ENCODE peak calls at places on chromosomes 2 and 18, in seven cellular contexts. W, A, I, E, Q, T and H are unnamed samples.

GRCh38 chr2:232598293-232598692 is 35.1 kb upstream of the EFHD1 start:
- DNase-seq in T (no peak), E (no peak), Q (no peak), A (no peak), W (no peak), I (no peak), H (no peak)

GRCh38 chr18:12552884-12553242 is 105.0 kb downstream of the SPIRE1 start:
- DNase-seq in I (no peak), Q (no peak), E (no peak), T (no peak), A (no peak), W (no peak), H (no peak)

GRCh38 chr2:168401048-168401556 is 55.0 kb upstream of the CERS6 start:
- DNase-seq in A (no peak), I (no peak), T (no peak), E (no peak), Q (no peak), W (no peak), H (no peak)

GRCh38 chr18:36200354-36200771 is 13.1 kb downstream of the MOCOS start:
- DNase-seq in I (no peak), W (peak), A (no peak), T (no peak), Q (no peak), E (no peak), H (no peak)

GRCh38 chr2:152505495-152505906 is 170.5 kb downstream of the FMNL2 start:
- DNase-seq in A (no peak), W (no peak), I (peak), T (no peak), E (peak), Q (peak), H (peak)

GRCh38 chr18:34224423-34225217 is at the start of gene NOL4:
- DNase-seq in T (no peak), W (peak), A (no peak), Q (no peak), E (no peak), I (peak), H (peak)

GRCh38 chr18:57269756-57270534 is 82.4 kb upstream of the ST8SIA3 start:
- DNase-seq in T (no peak), A (no peak), W (no peak), Q (no peak), I (no peak), E (no peak), H (no peak)

GRCh38 chr2:221716434-221717303 is 144.6 kb upstream of the EPHA4 start:
- DNase-seq in A (no peak), I (peak), Q (no peak), W (peak), T (no peak), E (no peak), H (no peak)

GRCh38 chr18:111292-112014 is 46.9 kb upstream of the USP14 start:
- DNase-seq in Q (no peak), E (peak), T (peak), W (peak), A (peak), I (peak), H (peak)

GRCh38 chr2:47079515-47080412 is 75.3 kb downstream of the STPG4 start:
- DNase-seq in A (no peak), T (no peak), E (no peak), Q (no peak), I (peak), W (no peak), H (no peak)

GRCh38 chr18:55790296-55790695 is 202.3 kb upstream of the TCF4 start:
- DNase-seq in W (peak), Q (peak), A (no peak), I (peak), T (no peak), E (no peak), H (peak)

GRCh38 chr2:15764683-15765011 is 173.0 kb downstream of the DDX1 start:
- DNase-seq in T (no peak), W (no peak), Q (no peak), I (no peak), A (no peak), E (no peak), H (no peak)

GRCh38 chr2:9757430-9758287 is 85.6 kb upstream of the TAF1B start:
- DNase-seq in I (peak), T (no peak), E (peak), W (peak), Q (no peak), A (no peak), H (peak)

GRCh38 chr2:2662037-2662846 is 331.2 kb upstream of the MYT1L start:
- DNase-seq in A (no peak), Q (no peak), E (peak), I (peak), W (no peak), T (no peak), H (no peak)

GRCh38 chr2:235283246-235283645 is 210.6 kb upstream of the AGAP1 start:
- DNase-seq in W (no peak), T (no peak), I (peak), Q (no peak), A (no peak), E (no peak), H (peak)

GRCh38 chr2:30373881-30374302 is 73.2 kb upstream of the LCLAT1 start:
- DNase-seq in W (no peak), T (no peak), I (peak), A (no peak), Q (peak), E (no peak), H (no peak)

GRCh38 chr2:42171396-42171971 is 2.3 kb downstream of the EML4 start:
- DNase-seq in T (no peak), E (no peak), Q (no peak), A (no peak), W (no peak), I (no peak), H (no peak)

GRCh38 chr18:62839874-62840713 is 124.8 kb downstream of the PHLPP1 start:
- DNase-seq in Q (no peak), T (no peak), W (no peak), E (no peak), A (no peak), I (peak), H (no peak)

GRCh38 chr2:220966636-220967035 is 605.5 kb downstream of the EPHA4 start:
- DNase-seq in E (no peak), T (no peak), Q (peak), A (no peak), I (peak), W (no peak), H (no peak)

GRCh38 chr2:227460079-227460485 is 11.9 kb upstream of the AGFG1 start:
- DNase-seq in A (no peak), E (no peak), T (peak), Q (peak), W (no peak), I (peak), H (no peak)

GRCh38 chr2:60053791-60054190 is 499.7 kb downstream of the BCL11A start:
- DNase-seq in A (no peak), T (no peak), Q (no peak), I (no peak), E (no peak), W (no peak), H (no peak)

GRCh38 chr2:50957880-50958279 is 74.1 kb downstream of the NRXN1 start:
- DNase-seq in T (no peak), I (no peak), Q (no peak), E (no peak), A (no peak), W (no peak), H (no peak)

GRCh38 chr2:241797441-241798080 is 11.4 kb upstream of the NEU4 start:
- DNase-seq in E (peak), Q (no peak), A (peak), T (no peak), W (no peak), I (no peak), H (no peak)

GRCh38 chr2:29892576-29892975 is 28.8 kb downstream of the ALK start:
- DNase-seq in E (no peak), I (peak), Q (no peak), T (no peak), A (no peak), W (no peak), H (no peak)

GRCh38 chr2:37652199-37652640 is 19.2 kb downstream of the CDC42EP3 start:
- DNase-seq in Q (peak), I (peak), A (peak), T (no peak), E (no peak), W (no peak), H (peak)

GRCh38 chr2:9751831-9752230 is 91.4 kb upstream of the TAF1B start:
- DNase-seq in Q (no peak), T (no peak), E (no peak), I (no peak), W (no peak), A (no peak), H (no peak)

GRCh38 chr2:88307817-88308216 is 137.7 kb downstream of the THNSL2 start:
- DNase-seq in I (peak), T (no peak), E (no peak), A (no peak), W (peak), Q (no peak), H (no peak)

GRCh38 chr18:68840554-68841263 is 42.8 kb downstream of the CCDC102B start:
- DNase-seq in W (peak), A (no peak), E (no peak), Q (peak), I (peak), T (no peak), H (peak)

DNA sequence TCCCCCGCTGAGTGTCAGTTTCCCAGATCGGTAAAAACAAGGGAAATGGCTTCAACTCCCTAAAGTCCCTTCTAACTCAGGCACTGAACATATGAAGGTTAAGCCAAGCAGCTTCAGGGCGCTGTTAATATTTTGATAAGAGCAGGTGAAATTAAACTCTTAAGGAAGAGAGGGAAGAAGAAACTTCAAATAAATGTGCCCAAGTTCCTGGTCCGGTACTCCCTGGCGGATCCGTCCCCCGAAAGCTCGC is 564 bp downstream of the TRABD2A start:
- DNase-seq in I (no peak), T (no peak), A (no peak), E (no peak), W (no peak), Q (no peak), H (no peak)
- H3K27ac ChIP-seq in I (no peak), T (peak), A (no peak), E (no peak), W (no peak), Q (no peak), H (no peak)

GRCh38 chr2:71833855-71834554 is 313.7 kb downstream of the CYP26B1 start:
- DNase-seq in W (no peak), Q (no peak), I (peak), A (no peak), E (peak), T (no peak), H (no peak)
- H3K4me3 ChIP-seq in W (no peak), Q (no peak), I (no peak), A (no peak), E (no peak), T (no peak), H (no peak)

GRCh38 chr2:166127217-166128155 is at the start of gene SCN1A:
- DNase-seq in W (peak), E (no peak), Q (no peak), T (no peak), A (no peak), I (peak), H (peak)
- H3K27ac ChIP-seq in W (no peak), E (no peak), Q (no peak), T (no peak), A (peak), I (no peak), H (no peak)

GRCh38 chr2:110770308-110770695 is 37.9 kb downstream of the ACOXL start:
- DNase-seq in Q (no peak), A (no peak), I (no peak), W (no peak), E (no peak), T (no peak), H (no peak)

GRCh38 chr2:110772383-110772755 is 40.0 kb downstream of the ACOXL start:
- DNase-seq in Q (no peak), I (no peak), A (no peak), W (no peak), E (no peak), T (no peak), H (no peak)

GRCh38 chr2:110771549-110772382 is 39.4 kb downstream of the ACOXL start:
- DNase-seq in T (no peak), A (no peak), E (no peak), I (no peak), W (no peak), Q (no peak), H (no peak)

GRCh38 chr2:110768591-110768990 is 36.2 kb downstream of the ACOXL start:
- DNase-seq in T (no peak), W (peak), Q (no peak), A (no peak), E (no peak), I (no peak), H (no peak)

GRCh38 chr2:110770696-110771425 is 38.5 kb downstream of the ACOXL start:
- DNase-seq in A (no peak), Q (peak), I (peak), E (peak), W (peak), T (no peak), H (peak)
- H3K4me3 ChIP-seq in A (no peak), Q (no peak), I (peak), E (peak), W (no peak), T (no peak), H (no peak)

DNA sequence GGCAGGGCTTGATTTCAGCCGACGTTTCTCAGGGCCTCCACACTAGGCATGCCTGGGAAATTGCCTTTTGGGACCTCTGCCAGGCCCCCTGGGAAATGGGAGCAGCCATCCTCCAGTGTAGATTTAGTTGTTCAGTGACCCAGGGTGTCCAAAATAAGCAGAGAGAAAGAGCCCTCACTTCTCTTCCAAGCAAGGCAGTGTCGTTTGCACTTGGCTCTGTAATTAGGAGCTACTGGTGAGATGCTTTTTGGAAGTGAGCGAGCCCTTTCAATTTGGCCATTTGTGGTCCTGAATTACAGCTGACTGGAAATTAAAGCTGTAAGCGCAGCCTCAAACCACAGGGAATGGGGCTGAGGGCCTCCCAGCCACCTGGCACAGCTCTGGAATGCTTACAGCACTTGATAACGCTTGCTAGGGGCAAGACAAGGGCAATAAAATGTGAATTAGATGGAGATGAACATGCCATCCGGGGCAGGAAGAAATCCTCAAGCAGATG is 173.2 kb downstream of the UXS1 start:
- DNase-seq in I (no peak), Q (no peak), T (no peak), E (no peak), W (no peak), A (no peak), H (peak)
- H3K27ac ChIP-seq in I (no peak), Q (no peak), T (no peak), E (no peak), W (peak), A (no peak), H (no peak)

DNA sequence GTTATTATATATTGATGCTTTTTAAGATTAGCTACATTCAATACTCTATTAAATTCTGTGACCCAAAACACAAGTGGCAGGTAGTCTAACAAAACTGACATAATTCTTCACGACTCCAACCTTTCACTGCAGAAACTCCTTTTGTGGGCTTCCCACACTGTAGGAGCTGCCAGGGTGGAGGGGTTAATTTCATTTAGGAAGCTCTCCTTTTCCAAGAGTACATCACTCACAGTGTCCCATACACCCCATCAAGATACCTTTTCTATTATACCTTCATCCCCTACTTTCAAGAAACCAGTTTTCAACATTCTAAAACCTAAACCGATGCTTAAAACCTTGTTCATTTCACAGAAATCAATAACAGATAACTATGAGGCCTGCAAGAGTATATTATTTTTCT is 825 bp downstream of the THUMPD2 start:
- DNase-seq in E (no peak), T (no peak), A (no peak), I (peak), W (no peak), Q (no peak), H (no peak)
- H3K4me3 ChIP-seq in E (peak), T (peak), A (peak), I (peak), W (peak), Q (peak), H (peak)

GRCh38 chr2:102438578-102438977 is 15.6 kb downstream of the IL18RAP start:
- DNase-seq in Q (no peak), I (no peak), W (no peak), A (no peak), T (no peak), E (no peak), H (no peak)

GRCh38 chr2:102438124-102438523 is 15.2 kb downstream of the IL18RAP start:
- DNase-seq in W (no peak), Q (no peak), A (no peak), I (no peak), T (no peak), E (no peak), H (no peak)

GRCh38 chr2:102436284-102436683 is 13.3 kb downstream of the IL18RAP start:
- DNase-seq in I (no peak), Q (peak), T (no peak), W (no peak), A (no peak), E (no peak), H (peak)

GRCh38 chr2:102439065-102439695 is 16.2 kb downstream of the IL18RAP start:
- DNase-seq in T (no peak), Q (peak), A (no peak), I (peak), E (no peak), W (peak), H (peak)

GRCh38 chr2:102437122-102437521 is 14.2 kb downstream of the IL18RAP start:
- DNase-seq in E (no peak), Q (no peak), I (peak), T (no peak), A (no peak), W (no peak), H (no peak)
- H3K27ac ChIP-seq in E (no peak), Q (no peak), I (no peak), T (no peak), A (no peak), W (no peak), H (no peak)